ENCODE peak calls at places on chromosomes 6 and 20, in six cellular contexts. K is renal cortical epithelial cell, Q is HEK293T, N is KBM-7, R is uterus, X is SW480. F is an unnamed sample.
A peak's percentile ranks its signal among the peaks of the same experiment; 100 is the strongest.

GRCh38 chr20:24588047-24588635 is 118.7 kb downstream of the SYNDIG1 start:
- DNase-seq in R (no peak), X (no peak), N (no peak), K (no peak), Q (no peak), F (no peak)

GRCh38 chr6:5152417-5152816 is 67.3 kb downstream of the PPP1R3G start:
- DNase-seq in K (no peak), Q (no peak), R (no peak), N (no peak), X (no peak), F (no peak)

GRCh38 chr6:143747347-143747842 is 69.6 kb downstream of the PHACTR2 start:
- DNase-seq in N (no peak), R (no peak), Q (no peak), K (no peak), X (no peak), F (no peak)

GRCh38 chr6:35259946-35260626 is 551 bp downstream of the ZNF76 start:
- DNase-seq in N (no peak), Q (no peak), K (peak; percentile 67), R (peak; percentile 73), X (peak; percentile 60), F (no peak)

GRCh38 chr6:53391170-53391569 is 42.4 kb upstream of the ELOVL5 start:
- DNase-seq in N (no peak), R (no peak), Q (no peak), K (no peak), X (no peak), F (no peak)

GRCh38 chr6:30554962-30555361 is 1.3 kb downstream of the GNL1 start:
- DNase-seq in N (no peak), X (no peak), Q (no peak), K (no peak), R (no peak), F (no peak)

GRCh38 chr6:8054276-8054675 is 9.9 kb downstream of the BLOC1S5 start:
- DNase-seq in Q (no peak), X (no peak), N (no peak), K (peak; percentile 51), R (no peak), F (no peak)

GRCh38 chr20:57004416-57004815 is 262.0 kb downstream of the BMP7 start:
- DNase-seq in X (no peak), K (no peak), N (no peak), Q (no peak), R (no peak), F (no peak)

GRCh38 chr6:14118091-14118439 is 493 bp downstream of the CD83 start:
- DNase-seq in N (no peak), R (no peak), X (no peak), K (no peak), Q (peak; percentile 15), F (no peak)

GRCh38 chr20:33211817-33212424 is 5.2 kb upstream of the BPIFA3 start:
- DNase-seq in Q (peak; percentile 67), R (no peak), K (peak; percentile 56), N (peak; percentile 33), X (peak; percentile 83), F (no peak)

GRCh38 chr6:1678966-1679690 is 69.4 kb downstream of the FOXC1 start:
- DNase-seq in X (peak; percentile 5), Q (no peak), R (no peak), N (no peak), K (no peak), F (no peak)

GRCh38 chr20:54980321-54980960 is 505.0 kb downstream of the DOK5 start:
- DNase-seq in N (peak; percentile 11), X (peak; percentile 39), R (no peak), K (peak; percentile 61), Q (no peak), F (no peak)

GRCh38 chr6:145632971-145633370 is 102.3 kb downstream of the EPM2A start:
- DNase-seq in Q (no peak), N (no peak), R (no peak), K (no peak), X (no peak), F (no peak)

GRCh38 chr6:111122458-111123286 is 35.4 kb downstream of the SLC16A10 start:
- DNase-seq in K (no peak), X (no peak), R (no peak), Q (no peak), N (peak; percentile 42), F (no peak)

GRCh38 chr20:46677608-46678007 is 11.6 kb downstream of the TP53RK start:
- DNase-seq in K (no peak), N (no peak), Q (no peak), R (no peak), X (no peak), F (no peak)

GRCh38 chr20:6769953-6770831 is 2.7 kb downstream of the BMP2 start:
- DNase-seq in R (peak; percentile 46), Q (no peak), N (no peak), X (no peak), K (peak; percentile 53), F (no peak)

GRCh38 chr6:7172605-7173185 is 64.9 kb downstream of the RREB1 start:
- DNase-seq in Q (no peak), R (no peak), K (no peak), X (no peak), N (no peak), F (no peak)

GRCh38 chr20:37564388-37565133 is 36.9 kb upstream of the BLCAP start:
- DNase-seq in K (no peak), X (peak; percentile 29), R (peak; percentile 44), N (peak; percentile 64), Q (peak; percentile 85), F (no peak)